ENCODE peak calls at places on chromosomes 5 and 9, in nine cellular contexts. J is left ventricle myocardium inferior; F is fibroblast of mammary gland; Z is psoas muscle; G is fibroblast of lung; O is brain microvascular endothelial cell; V is pancreas; M is CD8-positive, alpha-beta T cell; K is colonic mucosa. R is an unnamed sample.

GRCh38 chr5:1251678-1252580 is 26.7 kb downstream of the SLC6A18 start:
- DNase-seq in J (no peak), F (no peak), Z (no peak), G (no peak), O (no peak), V (no peak), M (no peak), K (no peak), R (no peak)

GRCh38 chr9:95874303-95874988 is 1.0 kb upstream of the ERCC6L2 start:
- DNase-seq in J (no peak), F (peak), Z (no peak), G (peak), O (no peak), V (no peak), M (no peak), K (peak), R (no peak)

GRCh38 chr5:69512740-69513260 is 20.2 kb downstream of the OCLN start:
- DNase-seq in J (no peak), F (peak), Z (no peak), G (peak), O (peak), V (no peak), M (no peak), K (no peak), R (peak)

GRCh38 chr9:437066-438015 is 222.7 kb downstream of the DOCK8 start:
- DNase-seq in J (no peak), F (peak), Z (no peak), G (peak), O (peak), V (no peak), M (no peak), K (no peak), R (peak)

GRCh38 chr5:135145985-135146384 is 112.0 kb upstream of the PITX1 start:
- DNase-seq in J (no peak), F (no peak), Z (no peak), G (no peak), O (no peak), V (no peak), M (no peak), K (no peak), R (no peak)

GRCh38 chr5:107542831-107543231 is 127.9 kb downstream of the EFNA5 start:
- DNase-seq in J (peak), F (peak), Z (peak), G (peak), O (peak), V (peak), M (no peak), K (peak), R (no peak)

GRCh38 chr5:158154226-158155005 is 295.5 kb upstream of the CLINT1 start:
- DNase-seq in J (no peak), F (peak), Z (peak), G (peak), O (peak), V (peak), M (no peak), K (no peak), R (peak)

GRCh38 chr9:118023649-118024048 is 319.4 kb downstream of the TLR4 start:
- DNase-seq in J (no peak), F (no peak), Z (no peak), G (no peak), O (no peak), V (no peak), M (no peak), K (no peak), R (no peak)

GRCh38 chr5:15510816-15511215 is 10.8 kb downstream of the FBXL7 start:
- DNase-seq in J (no peak), F (peak), Z (peak), G (no peak), O (no peak), V (no peak), M (no peak), K (no peak), R (no peak)

GRCh38 chr5:69492391-69493234 is at the start of gene OCLN:
- DNase-seq in J (no peak), F (no peak), Z (no peak), G (no peak), O (no peak), V (peak), M (no peak), K (peak), R (no peak)

GRCh38 chr9:127074561-127075548 is 47.6 kb downstream of the ANGPTL2 start:
- DNase-seq in J (no peak), F (no peak), Z (no peak), G (no peak), O (no peak), V (no peak), M (no peak), K (no peak), R (no peak)

GRCh38 chr5:159660401-159660800 is 255.9 kb upstream of the ADRA1B start:
- DNase-seq in J (no peak), F (peak), Z (no peak), G (no peak), O (no peak), V (no peak), M (no peak), K (no peak), R (no peak)

GRCh38 chr9:137049544-137050449 is 3.8 kb upstream of the NPDC1 start:
- DNase-seq in J (no peak), F (peak), Z (no peak), G (peak), O (no peak), V (peak), M (peak), K (peak), R (no peak)

GRCh38 chr5:38466444-38467189 is 89.8 kb downstream of the LIFR start:
- DNase-seq in J (peak), F (peak), Z (peak), G (peak), O (peak), V (no peak), M (no peak), K (peak), R (no peak)

GRCh38 chr5:99644822-99645221 is 716.0 kb upstream of the CHD1 start:
- DNase-seq in J (no peak), F (no peak), Z (no peak), G (no peak), O (no peak), V (no peak), M (no peak), K (no peak), R (no peak)

GRCh38 chr5:388266-389196 is 54.4 kb upstream of the EXOC3 start:
- DNase-seq in J (no peak), F (no peak), Z (no peak), G (no peak), O (no peak), V (no peak), M (no peak), K (peak), R (no peak)

GRCh38 chr5:147869112-147869511 is 9.4 kb upstream of the SCGB3A2 start:
- DNase-seq in J (no peak), F (no peak), Z (no peak), G (no peak), O (no peak), V (no peak), M (no peak), K (no peak), R (no peak)

GRCh38 chr5:76838481-76839261 is 11.1 kb upstream of the S100Z start:
- DNase-seq in J (no peak), F (peak), Z (no peak), G (peak), O (peak), V (no peak), M (no peak), K (peak), R (peak)

GRCh38 chr5:112013660-112014059 is 256.7 kb upstream of the NREP start:
- DNase-seq in J (no peak), F (no peak), Z (no peak), G (no peak), O (no peak), V (no peak), M (no peak), K (no peak), R (no peak)

GRCh38 chr5:105754056-105754455 is 1916.7 kb downstream of the EFNA5 start:
- DNase-seq in J (no peak), F (no peak), Z (no peak), G (no peak), O (no peak), V (no peak), M (no peak), K (no peak), R (peak)

GRCh38 chr9:127116946-127117345 is 5.5 kb downstream of the ANGPTL2 start:
- DNase-seq in J (no peak), F (peak), Z (no peak), G (no peak), O (no peak), V (no peak), M (no peak), K (no peak), R (no peak)

GRCh38 chr5:124744170-124744911 is 2.1 kb downstream of the ZNF608 start:
- DNase-seq in J (peak), F (peak), Z (peak), G (peak), O (no peak), V (peak), M (no peak), K (peak), R (no peak)

GRCh38 chr5:10555134-10555733 is 8.6 kb upstream of the ANKRD33B start:
- DNase-seq in J (no peak), F (peak), Z (no peak), G (peak), O (peak), V (no peak), M (no peak), K (no peak), R (peak)

GRCh38 chr5:59540366-59540765 is 353.2 kb downstream of the PDE4D start:
- DNase-seq in J (no peak), F (no peak), Z (no peak), G (no peak), O (no peak), V (no peak), M (no peak), K (no peak), R (no peak)

GRCh38 chr5:148314187-148314586 is 2.0 kb downstream of the SPINK7 start:
- DNase-seq in J (no peak), F (no peak), Z (no peak), G (no peak), O (no peak), V (no peak), M (no peak), K (no peak), R (no peak)

GRCh38 chr5:32233696-32234447 is 59.8 kb upstream of the GOLPH3 start:
- DNase-seq in J (no peak), F (peak), Z (no peak), G (peak), O (peak), V (peak), M (no peak), K (peak), R (peak)

GRCh38 chr9:136086213-136086881 is 8.7 kb downstream of the NACC2 start:
- DNase-seq in J (peak), F (no peak), Z (no peak), G (no peak), O (no peak), V (no peak), M (no peak), K (peak), R (no peak)

GRCh38 chr9:133562611-133563285 is 28.2 kb downstream of the ADAMTSL2 start:
- DNase-seq in J (no peak), F (no peak), Z (no peak), G (no peak), O (no peak), V (no peak), M (no peak), K (no peak), R (no peak)

GRCh38 chr5:76592692-76593091 is 30.5 kb downstream of the F2RL2 start:
- DNase-seq in J (no peak), F (no peak), Z (no peak), G (no peak), O (no peak), V (no peak), M (no peak), K (no peak), R (no peak)

GRCh38 chr9:93143830-93144530 is 9.9 kb upstream of the NINJ1 start:
- DNase-seq in J (no peak), F (no peak), Z (peak), G (no peak), O (no peak), V (no peak), M (peak), K (peak), R (no peak)

GRCh38 chr5:773517-774264 is 10.8 kb downstream of the ZDHHC11B start:
- DNase-seq in J (no peak), F (no peak), Z (no peak), G (no peak), O (no peak), V (peak), M (no peak), K (no peak), R (no peak)

GRCh38 chr5:148335259-148335658 is at the start of gene SPINK9:
- DNase-seq in J (no peak), F (no peak), Z (no peak), G (no peak), O (no peak), V (no peak), M (no peak), K (no peak), R (no peak)

GRCh38 chr9:114180701-114181582 is 25.6 kb downstream of the COL27A1 start:
- DNase-seq in J (peak), F (no peak), Z (no peak), G (peak), O (no peak), V (no peak), M (no peak), K (no peak), R (no peak)

GRCh38 chr5:52987711-52988329 is 1.3 kb upstream of the ITGA2 start:
- DNase-seq in J (no peak), F (peak), Z (no peak), G (no peak), O (peak), V (no peak), M (no peak), K (no peak), R (no peak)

GRCh38 chr5:52989781-52990530 is 804 bp downstream of the ITGA2 start:
- DNase-seq in J (peak), F (peak), Z (peak), G (peak), O (peak), V (peak), M (no peak), K (peak), R (no peak)

GRCh38 chr5:52989025-52989780 is at the start of gene ITGA2:
- DNase-seq in J (peak), F (peak), Z (peak), G (peak), O (peak), V (peak), M (no peak), K (peak), R (no peak)

GRCh38 chr5:52988335-52989024 is 672 bp upstream of the ITGA2 start:
- DNase-seq in J (no peak), F (no peak), Z (no peak), G (no peak), O (no peak), V (no peak), M (no peak), K (no peak), R (no peak)

GRCh38 chr5:52990531-52990925 is 1.4 kb downstream of the ITGA2 start:
- DNase-seq in J (no peak), F (no peak), Z (no peak), G (no peak), O (no peak), V (no peak), M (no peak), K (no peak), R (no peak)
- H3K4me3 ChIP-seq in J (peak), F (peak), Z (peak), G (peak), O (peak), V (peak), M (no peak), K (peak), R (peak)

DNA sequence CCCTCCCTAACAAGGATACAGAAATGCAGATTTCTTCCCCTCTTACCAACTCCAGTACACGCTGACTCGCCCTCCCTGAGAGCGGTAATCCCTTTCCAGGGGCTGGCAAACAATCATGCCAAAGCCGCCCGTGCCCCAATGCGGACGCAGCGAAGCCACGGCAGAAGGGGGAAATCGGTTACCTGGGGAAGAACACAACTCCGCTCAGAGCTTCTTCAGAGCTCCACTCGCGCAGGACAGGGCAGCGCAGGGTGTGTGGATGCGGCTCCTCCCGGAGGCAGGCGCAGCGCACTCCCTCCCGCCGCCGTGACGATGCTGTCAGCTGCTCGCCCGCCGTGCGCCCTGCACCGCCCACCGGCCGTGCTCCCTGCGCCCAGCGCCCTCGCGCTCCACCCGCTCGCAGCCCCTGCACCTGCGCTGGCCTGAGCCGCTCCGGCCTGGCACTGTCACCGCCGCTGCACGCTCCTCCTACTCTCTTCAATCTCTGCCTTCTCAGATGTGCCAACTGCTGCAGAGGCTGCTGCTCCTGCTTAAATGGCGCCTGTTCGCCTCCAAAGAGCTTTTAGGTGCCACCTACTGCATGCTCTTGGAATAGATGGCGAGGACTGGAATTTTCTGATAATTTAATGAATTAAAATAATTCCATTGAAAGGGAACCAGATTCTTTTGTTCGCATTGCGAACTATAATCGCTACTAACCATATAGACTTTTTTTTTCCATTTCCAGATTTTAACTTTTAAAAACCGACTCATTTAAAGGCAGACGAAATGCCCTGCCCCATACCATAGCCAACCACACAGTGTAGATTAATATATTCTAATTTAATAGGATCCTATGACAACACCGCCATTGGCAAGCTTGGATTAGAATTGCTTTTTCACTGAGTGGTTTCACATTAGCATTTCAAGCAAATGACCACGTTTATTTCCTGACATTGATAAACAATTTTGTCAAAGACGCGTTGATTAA is at the start of gene DIRAS2:
- DNase-seq in J (peak), F (peak), Z (peak), G (peak), O (peak), V (peak), M (no peak), K (peak), R (peak)
- TF ChIP-seq CTCF in J (peak), F (peak), Z (peak), G (peak), O (peak), V (peak), M (no peak), K (no peak), R (peak)

GRCh38 chr5:178538624-178539344 is 51.4 kb downstream of the COL23A1 start:
- DNase-seq in J (no peak), F (no peak), Z (no peak), G (peak), O (no peak), V (no peak), M (no peak), K (no peak), R (no peak)

GRCh38 chr5:178542455-178542854 is 47.7 kb downstream of the COL23A1 start:
- DNase-seq in J (no peak), F (no peak), Z (no peak), G (no peak), O (no peak), V (no peak), M (no peak), K (no peak), R (peak)

GRCh38 chr5:178536541-178537466 is 53.4 kb downstream of the COL23A1 start:
- DNase-seq in J (no peak), F (no peak), Z (no peak), G (no peak), O (no peak), V (no peak), M (no peak), K (no peak), R (no peak)

GRCh38 chr5:178537467-178538381 is 52.5 kb downstream of the COL23A1 start:
- DNase-seq in J (no peak), F (no peak), Z (no peak), G (no peak), O (no peak), V (no peak), M (no peak), K (no peak), R (no peak)

GRCh38 chr5:178540526-178540925 is 49.7 kb downstream of the COL23A1 start:
- DNase-seq in J (no peak), F (no peak), Z (no peak), G (no peak), O (no peak), V (no peak), M (no peak), K (no peak), R (no peak)
- H3K4me3 ChIP-seq in J (no peak), F (no peak), Z (no peak), G (no peak), O (no peak), V (no peak), M (no peak), K (no peak), R (no peak)

DNA sequence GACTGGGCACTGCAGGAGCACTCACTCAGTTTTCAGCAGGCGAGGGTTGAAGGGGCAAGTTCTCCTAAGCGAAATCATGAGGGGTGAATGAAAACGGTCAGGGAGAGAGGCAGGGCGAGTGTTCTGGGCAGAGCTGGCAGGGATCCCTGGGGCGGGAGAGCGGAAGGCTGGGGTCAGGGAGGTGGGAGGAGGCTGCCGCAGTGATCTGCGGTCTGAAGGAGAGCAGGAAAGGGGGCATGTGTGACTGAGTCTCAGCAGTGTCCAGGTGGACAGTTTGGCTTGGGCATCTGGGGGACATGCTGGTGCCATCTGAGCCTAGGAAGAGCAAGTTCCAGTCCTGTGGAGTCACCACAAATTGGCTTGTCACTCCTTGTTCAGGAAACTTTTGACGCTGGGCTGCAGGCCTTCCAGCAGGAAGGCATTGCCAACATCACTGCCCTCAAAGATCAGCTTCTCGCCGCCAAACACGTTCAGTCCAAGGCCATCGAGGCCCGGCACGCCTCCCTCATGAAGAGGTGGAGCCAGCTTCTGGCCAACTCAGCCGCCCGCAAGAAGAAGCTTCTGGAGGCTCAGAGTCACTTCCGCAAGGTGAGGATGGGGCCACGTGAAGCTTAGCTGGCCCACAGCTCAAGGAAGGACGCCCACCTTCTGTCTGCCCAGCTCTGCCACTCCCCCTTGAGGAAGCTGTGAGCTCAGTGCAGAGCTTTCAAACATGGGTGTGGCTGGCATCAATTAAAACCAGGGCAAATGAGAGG is 31.1 kb downstream of the DYNC2I2 start:
- DNase-seq in J (no peak), F (peak), Z (no peak), G (no peak), O (no peak), V (peak), M (no peak), K (peak), R (no peak)
- TF ChIP-seq CTCF in J (no peak), F (no peak), Z (no peak), G (no peak), O (no peak), V (no peak), M (no peak), K (no peak), R (peak)

R was measured in retinal pigment epithelial cell.